ENCODE peak calls at places on chromosome X, in four cellular contexts. B, Q, E and Z are unnamed samples.
A peak's percentile ranks its signal among the peaks of the same experiment; 100 is the strongest.

GRCh38 chrX:14508025-14508690 is 21.2 kb upstream of the GLRA2 start:
- DNase-seq in B (peak; percentile 13), Q (no peak), E (no peak), Z (no peak)

GRCh38 chrX:131058136-131058868 is at the start of gene ARHGAP36:
- DNase-seq in B (no peak), Q (no peak), E (no peak), Z (no peak)

GRCh38 chrX:19904778-19905367 is 17.5 kb upstream of the SH3KBP1 start:
- DNase-seq in B (peak; percentile 65), Q (no peak), E (peak; percentile 32), Z (no peak)

GRCh38 chrX:153334654-153335295 is 822 bp downstream of the ZNF275 start:
- DNase-seq in B (no peak), Q (no peak), E (no peak), Z (peak; percentile 2)

GRCh38 chrX:3939967-3940610 is 226.6 kb upstream of the PRKX start:
- DNase-seq in B (peak; percentile 3), Q (no peak), E (peak; percentile 5), Z (no peak)

GRCh38 chrX:66680451-66680850 is 41.6 kb upstream of the EDA2R start:
- DNase-seq in B (no peak), Q (no peak), E (no peak), Z (no peak)

GRCh38 chrX:39491548-39492297 is 606.0 kb downstream of the BCOR start:
- DNase-seq in B (no peak), Q (peak; percentile 34), E (no peak), Z (peak; percentile 18)

GRCh38 chrX:261167-261857 is 19.9 kb upstream of the PLCXD1 start:
- DNase-seq in B (no peak), Q (no peak), E (peak; percentile 73), Z (no peak)

GRCh38 chrX:111411591-111412371 is at the start of gene DCX:
- DNase-seq in B (no peak), Q (no peak), E (no peak), Z (no peak)

GRCh38 chrX:123975180-123975579 is 13.7 kb downstream of the STAG2 start:
- DNase-seq in B (no peak), Q (no peak), E (peak; percentile 52), Z (no peak)

GRCh38 chrX:7552758-7553157 is 290.2 kb upstream of the VCX start:
- DNase-seq in B (no peak), Q (no peak), E (no peak), Z (no peak)

GRCh38 chrX:149314031-149314430 is 191.1 kb downstream of the IDS start:
- DNase-seq in B (no peak), Q (no peak), E (peak; percentile 7), Z (no peak)

GRCh38 chrX:19514791-19515614 is at the start of gene MAP3K15:
- DNase-seq in B (no peak), Q (peak; percentile 10), E (no peak), Z (no peak)

GRCh38 chrX:107736781-107737531 is 38.6 kb downstream of the TSC22D3 start:
- DNase-seq in B (no peak), Q (no peak), E (no peak), Z (no peak)

GRCh38 chrX:51215266-51215665 is 117.4 kb upstream of the NUDT10 start:
- DNase-seq in B (no peak), Q (no peak), E (no peak), Z (no peak)

GRCh38 chrX:86137071-86137470 is 11.2 kb upstream of the DACH2 start:
- DNase-seq in B (no peak), Q (no peak), E (no peak), Z (no peak)

GRCh38 chrX:29813174-29813573 is 402.2 kb upstream of the MAGEB2 start:
- DNase-seq in B (no peak), Q (no peak), E (no peak), Z (no peak)

GRCh38 chrX:51759055-51759454 is 15.8 kb downstream of the GSPT2 start:
- DNase-seq in B (no peak), Q (no peak), E (no peak), Z (no peak)

GRCh38 chrX:79270401-79270800 is 96.7 kb downstream of the ITM2A start:
- DNase-seq in B (no peak), Q (peak; percentile 61), E (no peak), Z (peak; percentile 73)

GRCh38 chrX:115988825-115989224 is 181.7 kb upstream of the AGTR2 start:
- DNase-seq in B (no peak), Q (no peak), E (no peak), Z (no peak)

GRCh38 chrX:2650865-2651264 is 40.2 kb upstream of the CD99 start:
- DNase-seq in B (no peak), Q (no peak), E (no peak), Z (no peak)

GRCh38 chrX:104695593-104695992 is 129.6 kb downstream of the IL1RAPL2 start:
- DNase-seq in B (no peak), Q (no peak), E (no peak), Z (no peak)

GRCh38 chrX:108224218-108224617 is 132.6 kb downstream of the ATG4A start:
- DNase-seq in B (no peak), Q (no peak), E (no peak), Z (no peak)

GRCh38 chrX:101407167-101407747 is 468 bp downstream of the GLA start:
- DNase-seq in B (no peak), Q (no peak), E (no peak), Z (no peak)